ENCODE peak calls at places on chromosome 6, in ten cellular contexts. T, A, X, J, C, E, M, L, F and O are unnamed samples.

GRCh38 chr6:45988635-45989034 is 27.0 kb downstream of the CLIC5 start:
- DNase-seq in X (no peak), M (no peak), F (no peak), L (no peak), C (no peak), A (peak; percentile 30), E (no peak), T (no peak), J (no peak), O (no peak)

GRCh38 chr6:158122048-158122447 is 46.0 kb downstream of the SERAC1 start:
- DNase-seq in F (no peak), E (no peak), T (peak; percentile 68), C (no peak), M (peak; percentile 90), L (no peak), J (no peak), X (no peak), A (no peak), O (no peak)

GRCh38 chr6:166862287-166862977 is 93.9 kb downstream of the RNASET2 start:
- DNase-seq in A (peak; percentile 76), F (no peak), T (peak; percentile 48), C (no peak), X (peak; percentile 37), J (peak; percentile 68), L (peak; percentile 62), E (no peak), M (no peak), O (peak; percentile 73)

GRCh38 chr6:132813173-132813856 is 1.1 kb upstream of the RPS12 start:
- DNase-seq in T (peak; percentile 46), X (peak; percentile 53), M (peak; percentile 57), F (no peak), J (peak; percentile 49), A (peak; percentile 69), C (no peak), E (no peak), L (no peak), O (peak; percentile 43)

GRCh38 chr6:25103603-25104002 is 167.8 kb upstream of the RIPOR2 start:
- DNase-seq in T (no peak), A (no peak), M (no peak), F (no peak), L (no peak), E (no peak), C (no peak), X (no peak), J (no peak), O (no peak)

GRCh38 chr6:68638225-68638900 is 3.3 kb downstream of the ADGRB3 start:
- DNase-seq in L (peak; percentile 36), T (no peak), X (no peak), A (peak; percentile 43), M (peak; percentile 64), F (no peak), J (peak; percentile 25), E (peak; percentile 4), C (no peak), O (peak; percentile 30)

GRCh38 chr6:133892444-133893323 is 3.8 kb downstream of the TCF21 start:
- DNase-seq in F (no peak), T (no peak), M (no peak), J (peak; percentile 19), E (no peak), C (no peak), X (no peak), A (peak; percentile 72), L (no peak), O (no peak)

GRCh38 chr6:30447237-30447636 is 42.1 kb upstream of the HLA-E start:
- DNase-seq in X (no peak), C (no peak), T (no peak), L (no peak), F (no peak), J (peak; percentile 75), A (peak; percentile 76), E (no peak), M (peak; percentile 59), O (no peak)

GRCh38 chr6:35972471-35972985 is 51.6 kb upstream of the SRPK1 start:
- DNase-seq in F (no peak), J (peak; percentile 34), L (peak; percentile 2), T (peak; percentile 72), A (peak; percentile 71), X (no peak), E (no peak), M (no peak), C (no peak), O (no peak)

GRCh38 chr6:108737594-108738546 is 110.4 kb upstream of the ARMC2 start:
- DNase-seq in E (peak; percentile 94), F (peak; percentile 89), L (no peak), T (no peak), A (no peak), C (peak; percentile 84), J (no peak), X (peak; percentile 23), M (peak; percentile 99), O (no peak)

GRCh38 chr6:160457843-160458242 is 109.7 kb downstream of the SLC22A3 start:
- DNase-seq in J (no peak), F (no peak), E (no peak), X (no peak), T (no peak), L (no peak), A (no peak), M (no peak), C (no peak), O (no peak)

GRCh38 chr6:160450849-160451248 is 102.7 kb downstream of the SLC22A3 start:
- DNase-seq in F (no peak), E (no peak), X (no peak), A (no peak), M (no peak), T (no peak), J (no peak), L (no peak), C (no peak), O (no peak)

GRCh38 chr6:160454303-160454702 is 106.1 kb downstream of the SLC22A3 start:
- DNase-seq in X (no peak), F (no peak), L (no peak), E (no peak), M (no peak), C (no peak), A (no peak), T (no peak), J (no peak), O (no peak)

GRCh38 chr6:160455484-160456213 is 107.5 kb downstream of the SLC22A3 start:
- DNase-seq in E (no peak), C (no peak), T (peak; percentile 45), M (peak; percentile 47), L (peak; percentile 81), F (peak; percentile 84), A (peak; percentile 70), X (peak; percentile 51), J (peak; percentile 81), O (peak; percentile 67)

DNA sequence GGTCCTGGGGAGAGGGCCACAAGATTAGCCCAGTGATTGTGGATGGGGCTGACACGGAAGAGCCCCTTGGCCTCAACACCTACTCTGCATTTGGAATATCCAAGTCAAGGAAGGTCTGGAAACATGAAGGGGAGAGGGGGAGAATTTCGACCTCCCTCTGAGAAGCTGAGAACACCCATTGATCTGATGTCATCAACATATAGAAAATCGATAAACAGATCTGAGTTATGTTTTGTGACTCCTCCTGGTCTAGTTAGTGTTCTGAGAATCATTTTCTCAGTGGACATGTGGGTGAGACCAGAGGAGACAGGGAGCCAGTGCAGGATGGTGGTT is 108.0 kb downstream of the SLC22A3 start:
- DNase-seq in F (no peak), A (no peak), C (no peak), L (no peak), J (no peak), E (no peak), X (no peak), T (no peak), M (no peak), O (no peak)
- TF ChIP-seq CTCF in F (no peak), A (no peak), C (no peak), L (no peak), J (peak; percentile 46), E (no peak), X (no peak), T (no peak), M (no peak), O (no peak)

DNA sequence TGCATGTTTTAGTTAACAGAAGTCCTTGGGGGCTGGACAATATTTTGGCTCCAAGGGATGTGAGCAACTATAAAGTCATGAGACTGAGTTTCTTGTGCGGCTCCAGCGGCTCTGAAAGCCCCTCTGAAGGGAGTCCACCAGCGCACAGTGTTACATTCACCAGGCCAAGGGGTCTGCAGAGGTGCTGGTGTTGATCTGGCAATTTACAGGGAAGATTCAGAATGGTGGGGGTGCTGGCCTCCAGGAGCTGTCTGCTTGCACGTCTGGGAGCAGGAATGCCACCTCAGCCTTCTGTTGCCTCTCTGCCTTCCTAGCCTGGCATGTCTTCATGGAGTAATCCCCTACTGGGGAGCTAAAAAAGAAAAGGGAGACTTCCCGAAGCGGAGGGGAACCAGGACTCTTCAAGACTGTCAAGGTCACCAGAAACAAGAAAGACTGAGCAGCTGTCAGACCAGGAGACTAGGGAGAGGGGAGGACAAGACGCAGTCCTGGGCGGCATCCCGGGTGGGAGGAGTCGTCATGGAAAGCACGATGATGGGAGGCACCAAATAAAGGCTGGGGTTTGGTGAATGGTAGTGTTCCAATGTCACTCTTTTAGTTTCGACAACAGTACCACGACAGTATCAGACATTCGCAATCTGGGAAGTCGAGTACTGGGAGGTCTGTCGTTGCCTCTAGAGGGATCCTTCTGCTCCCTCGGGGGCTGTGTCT is 31.9 kb downstream of the PSMG4 start:
- DNase-seq in J (no peak), T (no peak), L (no peak), C (no peak), A (no peak), F (no peak), X (no peak), M (no peak), E (no peak), O (no peak)
- TF ChIP-seq CTCF in J (no peak), T (no peak), L (no peak), C (no peak), A (no peak), F (no peak), X (no peak), M (no peak), E (no peak), O (no peak)

DNA sequence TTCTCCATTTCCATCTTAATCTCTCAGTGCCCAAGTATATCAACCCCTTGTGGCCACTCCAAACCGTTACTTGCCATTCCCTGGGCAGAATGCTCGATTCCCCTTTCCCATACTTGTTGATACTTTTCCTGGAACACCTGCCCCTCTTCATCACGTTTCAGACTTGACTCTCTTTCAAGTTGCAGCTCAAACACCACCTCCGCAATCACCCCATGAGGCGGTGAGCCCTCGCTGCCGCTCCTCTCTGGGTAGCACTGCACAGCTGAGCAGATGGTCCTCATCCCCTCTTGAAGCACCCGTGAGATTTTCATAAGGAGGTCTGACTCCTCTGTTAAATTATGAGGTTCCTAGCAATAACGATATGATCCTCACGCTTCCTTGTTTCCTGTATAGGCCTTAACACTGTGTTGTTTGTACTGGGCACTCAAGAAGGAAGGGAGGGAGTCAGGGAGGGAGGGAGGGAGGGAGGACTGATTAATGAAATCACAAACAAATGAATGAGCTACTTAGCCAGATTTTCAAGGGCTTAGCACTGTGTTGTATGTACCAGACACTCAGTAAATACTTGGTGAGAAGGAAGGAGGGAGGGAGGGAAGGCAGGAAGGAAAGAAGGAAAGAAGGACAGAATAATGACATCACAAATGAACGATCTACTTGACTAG is 8.0 kb upstream of the UQCC2 start:
- DNase-seq in C (no peak), M (no peak), L (no peak), J (no peak), E (no peak), T (no peak), F (no peak), X (no peak), A (no peak), O (no peak)
- TF ChIP-seq CTCF in C (no peak), M (no peak), L (no peak), J (no peak), E (no peak), T (no peak), F (no peak), X (no peak), A (no peak), O (no peak)

GRCh38 chr6:26521485-26522391 is 16.4 kb upstream of the HMGN4 start:
- DNase-seq in T (peak; percentile 85), F (peak; percentile 86), E (no peak), M (peak; percentile 55), X (peak; percentile 79), A (peak; percentile 91), C (peak; percentile 34), J (peak; percentile 91), L (peak; percentile 64), O (peak; percentile 78)
- TF ChIP-seq CTCF in T (peak; percentile 18), F (no peak), E (peak; percentile 29), M (no peak), X (peak; percentile 49), A (peak; percentile 58), C (no peak), J (no peak), L (peak; percentile 45), O (peak; percentile 70)